ENCODE peak calls at places on chromosomes 5 and 9, in ten cellular contexts. E, C, Z, V, Q, U, R, X, P and F are unnamed samples. For H3K4me1, the result is how much of the 10 kb centered on the place peaks cover.

GRCh38 chr5:102545175-102545574 is 46.4 kb upstream of the SLCO6A1 start:
- DNase-seq in E (no peak), U (no peak), X (peak), V (peak), C (peak), P (no peak), Q (peak), R (peak), Z (peak), F (peak)

GRCh38 chr5:147554285-147554817 is 44.5 kb upstream of the DPYSL3 start:
- DNase-seq in U (peak), Q (no peak), X (no peak), Z (no peak), V (peak), E (peak), R (no peak), C (no peak), P (no peak), F (no peak)

GRCh38 chr5:154487541-154487940 is 9.5 kb upstream of the HAND1 start:
- DNase-seq in U (no peak), C (no peak), E (no peak), X (no peak), Z (peak), R (no peak), P (no peak), Q (peak), V (no peak), F (no peak)

GRCh38 chr5:111953351-111954127 is 196.5 kb upstream of the NREP start:
- DNase-seq in Q (no peak), E (peak), C (no peak), X (no peak), Z (no peak), P (no peak), U (peak), R (no peak), V (peak), F (no peak)

GRCh38 chr5:143432658-143433239 is 29.3 kb upstream of the NR3C1 start:
- DNase-seq in Q (no peak), P (no peak), E (no peak), U (no peak), V (no peak), X (no peak), C (no peak), R (no peak), Z (no peak), F (no peak)

GRCh38 chr9:33510264-33511183 is 13.5 kb upstream of the ANKRD18B start:
- DNase-seq in Z (peak), R (peak), E (peak), C (peak), U (peak), V (peak), P (peak), Q (peak), X (peak), F (peak)

GRCh38 chr9:137502008-137502913 is 43.1 kb upstream of the NSMF start:
- DNase-seq in E (no peak), P (no peak), V (no peak), Q (no peak), Z (peak), U (no peak), C (no peak), R (peak), X (peak), F (no peak)

GRCh38 chr9:122383992-122384461 is 13.2 kb downstream of the PTGS1 start:
- DNase-seq in X (no peak), E (peak), P (no peak), Q (no peak), U (peak), Z (no peak), R (no peak), V (no peak), C (no peak), F (no peak)

GRCh38 chr5:93741136-93741811 is at the start of gene POU5F2:
- DNase-seq in R (peak), X (no peak), Z (peak), Q (no peak), C (no peak), V (no peak), U (no peak), P (no peak), E (no peak), F (no peak)

GRCh38 chr9:111959960-111960359 is 63.3 kb downstream of the UGCG start:
- DNase-seq in Z (no peak), E (peak), V (no peak), U (peak), X (no peak), Q (no peak), R (no peak), C (no peak), P (no peak), F (no peak)

GRCh38 chr5:78157001-78157400 is 137.5 kb downstream of the AP3B1 start:
- DNase-seq in V (peak), X (no peak), P (no peak), U (no peak), E (no peak), R (no peak), Q (no peak), C (no peak), Z (no peak), F (no peak)

GRCh38 chr5:93092349-93093105 is 488.5 kb downstream of the NR2F1-AS1 start:
- DNase-seq in E (peak), V (no peak), U (peak), R (no peak), C (no peak), Z (no peak), P (no peak), Q (no peak), X (no peak), F (no peak)

GRCh38 chr9:76630916-76631315 is 133.3 kb upstream of the PCA3 start:
- DNase-seq in X (no peak), U (no peak), C (no peak), R (peak), Z (no peak), E (no peak), V (no peak), Q (no peak), P (no peak), F (no peak)

GRCh38 chr9:76628155-76628554 is 136.1 kb upstream of the PCA3 start:
- DNase-seq in E (no peak), C (no peak), V (no peak), X (no peak), Q (no peak), P (no peak), R (no peak), U (no peak), Z (no peak), F (no peak)

GRCh38 chr9:76624381-76625048 is 139.7 kb upstream of the PCA3 start:
- DNase-seq in X (peak), C (no peak), Q (peak), P (no peak), Z (no peak), R (no peak), V (no peak), E (no peak), U (no peak), F (no peak)

GRCh38 chr9:76626980-76627379 is 137.3 kb upstream of the PCA3 start:
- DNase-seq in V (no peak), U (no peak), C (no peak), E (no peak), R (no peak), Q (no peak), P (no peak), Z (no peak), X (no peak), F (no peak)

GRCh38 chr9:76629205-76629990 is 134.8 kb upstream of the PCA3 start:
- DNase-seq in E (peak), U (no peak), P (no peak), Z (no peak), R (no peak), C (peak), X (no peak), Q (peak), V (no peak), F (no peak)
- H3K4me1 ChIP-seq in E (under half), U (under half), P (under half), Z (under half), R (under half), C (under half), X (under half), Q (under half), V (under half), F (under half)

DNA sequence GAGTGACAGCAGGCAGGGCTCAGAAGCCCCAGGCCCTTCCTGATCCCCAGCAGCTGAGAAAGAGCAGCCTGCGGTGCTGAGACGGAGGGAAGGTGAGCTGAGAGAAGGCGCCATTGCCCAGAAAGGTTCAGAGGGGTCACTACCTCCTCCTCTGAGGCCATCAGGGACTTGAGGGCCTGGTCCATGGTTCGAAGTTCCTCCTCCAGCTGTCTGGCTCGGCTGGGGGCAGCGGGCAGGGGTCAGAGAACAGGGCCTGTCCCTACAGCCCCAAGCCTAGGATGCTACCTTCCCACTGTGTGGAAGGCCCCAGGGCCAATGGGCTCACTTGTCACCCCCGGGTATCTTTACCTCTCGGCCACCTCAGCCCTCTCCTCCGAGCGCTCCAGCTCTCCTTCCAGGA is 4.8 kb downstream of the TPM2 start:
- DNase-seq in Z (no peak), C (no peak), U (no peak), X (no peak), Q (no peak), V (no peak), R (no peak), E (no peak), P (no peak), F (no peak)
- H3K4me3 ChIP-seq in Z (no peak), C (no peak), U (no peak), X (no peak), Q (no peak), V (no peak), R (no peak), E (no peak), P (no peak), F (no peak)

DNA sequence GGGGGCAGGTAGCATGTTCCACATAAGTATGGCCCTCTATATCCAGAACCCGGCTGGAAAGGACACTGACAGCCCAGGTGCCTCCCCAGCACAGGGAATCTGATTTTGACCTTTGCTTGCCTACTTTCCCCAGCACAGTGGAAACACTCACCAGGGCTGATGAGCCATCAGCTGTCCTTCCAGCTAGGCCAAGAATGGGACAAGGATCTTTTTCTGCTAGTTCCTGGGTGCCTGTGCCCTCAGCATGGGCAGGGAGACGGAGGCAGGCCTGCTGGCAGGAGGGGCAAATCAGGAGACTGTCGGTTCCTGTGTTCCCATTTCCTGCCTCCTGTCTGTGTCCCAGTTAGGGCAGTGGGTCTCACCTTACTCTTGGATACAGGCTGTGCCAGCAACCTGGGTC is 1.1 kb downstream of the CYFIP2 start:
- DNase-seq in C (no peak), V (no peak), R (no peak), Z (no peak), P (no peak), E (no peak), X (no peak), Q (no peak), U (no peak), F (no peak)
- H3K9ac ChIP-seq in C (peak), V (no peak), R (no peak), Z (no peak), P (peak), E (no peak), X (no peak), Q (peak), U (no peak), F (peak)

GRCh38 chr9:19203058-19203457 is 27.4 kb upstream of the DENND4C start:
- DNase-seq in Q (no peak), C (no peak), E (no peak), R (no peak), V (no peak), P (no peak), X (no peak), U (no peak), Z (no peak), F (no peak)

GRCh38 chr9:19201899-19202891 is 28.3 kb upstream of the DENND4C start:
- DNase-seq in U (no peak), V (peak), Z (peak), E (no peak), P (no peak), Q (no peak), R (no peak), C (no peak), X (peak), F (peak)

GRCh38 chr9:19198406-19198805 is 32.1 kb upstream of the DENND4C start:
- DNase-seq in V (no peak), Q (no peak), P (no peak), C (no peak), R (no peak), E (no peak), U (no peak), Z (no peak), X (no peak), F (no peak)

GRCh38 chr9:19200234-19200633 is 30.3 kb upstream of the DENND4C start:
- DNase-seq in C (no peak), U (no peak), Q (no peak), E (no peak), X (no peak), R (no peak), Z (no peak), V (no peak), P (no peak), F (no peak)

DNA sequence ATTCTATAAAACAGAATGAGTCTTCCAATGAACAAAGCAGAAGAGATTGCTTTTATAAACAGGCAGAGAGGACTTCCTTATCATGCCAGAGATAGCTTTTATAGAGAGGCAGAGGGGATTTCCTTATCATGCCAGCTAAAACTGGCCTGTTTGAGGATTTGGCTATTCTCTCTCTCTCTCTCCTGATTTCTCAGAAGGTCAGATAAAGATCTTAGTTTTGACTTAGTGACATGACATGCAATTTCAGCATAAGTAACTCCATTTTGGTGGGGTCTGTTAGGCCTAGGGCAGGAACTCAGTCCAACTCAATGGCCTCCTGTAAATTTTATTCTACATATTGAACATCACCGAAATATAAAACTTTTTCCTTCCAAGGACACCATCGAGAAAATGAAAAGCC is 31.5 kb upstream of the DENND4C start:
- DNase-seq in Z (no peak), V (no peak), U (no peak), C (no peak), P (no peak), E (no peak), X (no peak), R (no peak), Q (no peak), F (no peak)
- H3K4me1 ChIP-seq in Z (under half), V (under half), U (under half), C (under half), P (under half), E (under half), X (under half), R (under half), Q (under half), F (under half)

GRCh38 chr9:133147412-133148271 is 16.1 kb downstream of the GBGT1 start:
- DNase-seq in P (peak), C (peak), U (peak), E (no peak), X (peak), R (peak), V (peak), Z (peak), Q (peak), F (peak)
- H3K4me3 ChIP-seq in P (peak), C (peak), U (peak), E (peak), X (peak), R (peak), V (peak), Z (peak), Q (peak), F (peak)

GRCh38 chr5:126403871-126404270 is 19.3 kb upstream of the GRAMD2B start:
- DNase-seq in X (no peak), R (no peak), Z (no peak), U (peak), P (no peak), E (peak), Q (no peak), C (no peak), V (no peak), F (no peak)
- H3K9ac ChIP-seq in X (no peak), R (no peak), Z (no peak), U (no peak), P (no peak), E (no peak), Q (no peak), C (no peak), V (no peak), F (no peak)

GRCh38 chr5:141875795-141876627 is 2.2 kb downstream of the PCDH1 start:
- DNase-seq in C (no peak), P (peak), Q (no peak), U (no peak), X (peak), V (no peak), E (no peak), Z (peak), R (peak), F (no peak)
- H3K4me1 ChIP-seq in C (under half), P (under half), Q (under half), U (under half), X (half or more), V (under half), E (under half), Z (under half), R (under half), F (under half)

GRCh38 chr5:138051441-138052296 is 18.8 kb upstream of the FAM13B start:
- DNase-seq in P (no peak), E (peak), C (no peak), Q (no peak), X (no peak), V (no peak), Z (no peak), R (no peak), U (no peak), F (no peak)

GRCh38 chr5:138054863-138055558 is 22.1 kb upstream of the FAM13B start:
- DNase-seq in C (no peak), E (peak), X (peak), P (no peak), V (no peak), U (no peak), Q (no peak), Z (peak), R (peak), F (no peak)

GRCh38 chr5:138053554-138053953 is 20.7 kb upstream of the FAM13B start:
- DNase-seq in Q (no peak), P (no peak), U (no peak), E (no peak), X (no peak), V (no peak), Z (peak), R (no peak), C (no peak), F (no peak)

DNA sequence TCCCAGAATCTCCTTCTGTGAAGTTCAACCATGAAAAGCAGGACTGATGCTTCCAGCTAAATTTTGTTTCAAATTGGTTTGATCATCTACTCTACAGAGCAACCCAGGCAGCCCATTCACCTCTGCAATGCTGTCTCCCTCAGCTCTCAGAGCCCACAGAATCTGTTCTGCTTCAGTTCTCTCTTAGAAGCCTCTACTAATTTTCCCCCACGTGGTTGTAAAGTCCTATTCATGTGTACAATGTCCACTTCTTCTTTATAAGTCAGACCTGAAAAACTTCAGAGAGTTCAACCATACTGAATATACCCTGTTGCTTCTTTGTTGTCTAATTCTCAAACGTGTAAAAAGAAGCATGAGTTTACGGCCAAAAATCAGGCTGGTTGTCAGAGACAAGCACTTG is 21.3 kb upstream of the FAM13B start:
- DNase-seq in P (no peak), Q (no peak), C (no peak), Z (peak), R (no peak), U (no peak), V (no peak), X (no peak), E (no peak), F (no peak)
- H3K4me3 ChIP-seq in P (no peak), Q (no peak), C (no peak), Z (no peak), R (no peak), U (no peak), V (no peak), X (no peak), E (no peak), F (no peak)

GRCh38 chr5:172886396-172886932 is 52.4 kb downstream of the ERGIC1 start:
- DNase-seq in V (no peak), E (no peak), X (no peak), U (no peak), R (no peak), C (no peak), P (no peak), Z (no peak), Q (no peak), F (no peak)
- H3K9ac ChIP-seq in V (peak), E (peak), X (no peak), U (no peak), R (no peak), C (no peak), P (peak), Z (no peak), Q (no peak), F (no peak)

DNA sequence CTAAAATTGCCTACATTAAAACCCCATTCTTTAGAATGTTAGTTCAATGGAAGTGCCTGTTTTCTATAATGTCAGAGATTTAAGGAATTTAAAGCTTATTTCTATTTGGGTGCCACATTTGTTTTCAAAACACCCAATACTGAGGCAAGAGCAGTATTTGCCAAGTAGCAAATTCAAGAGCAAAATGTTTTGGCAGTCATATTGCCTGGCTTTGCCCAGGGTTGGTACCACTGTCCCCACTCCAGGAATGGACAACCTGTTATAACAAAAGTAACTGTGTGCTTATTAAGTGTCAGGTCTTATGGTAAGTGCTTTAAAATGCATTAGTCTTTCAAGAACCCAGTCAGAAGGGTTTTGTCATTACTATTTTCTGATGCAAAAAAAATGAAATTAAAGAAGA is 19.3 kb downstream of the ITGA1 start:
- DNase-seq in Q (no peak), Z (no peak), C (no peak), U (no peak), X (no peak), E (no peak), R (no peak), P (no peak), V (no peak), F (no peak)
- H3K4me1 ChIP-seq in Q (under half), Z (under half), C (under half), U (under half), X (under half), E (under half), R (under half), P (under half), V (under half), F (under half)